ENCODE peak calls at places on chromosomes 5 and 9, in five cellular contexts. One of them, this sample, is unnamed.

GRCh38 chr9:111195779-111196178 is 134.2 kb downstream of the OR2K2 start:
- DNase-seq in colonic mucosa: no peak
- DNase-seq in iPS DF 6.9: no peak
- DNase-seq in GM23338: no peak
- DNase-seq in cardiac muscle cell: peak; percentile 6
- DNase-seq in this sample: no peak

GRCh38 chr5:110757118-110757729 is 18.4 kb downstream of the SLC25A46 start:
- DNase-seq in colonic mucosa: peak; percentile 20
- DNase-seq in cardiac muscle cell: peak; percentile 72
- DNase-seq in iPS DF 6.9: peak; percentile 11
- DNase-seq in GM23338: peak; percentile 74
- DNase-seq in this sample: no peak

GRCh38 chr9:81801190-81801589 is 111.8 kb upstream of the TLE1 start:
- DNase-seq in GM23338: no peak
- DNase-seq in cardiac muscle cell: no peak
- DNase-seq in colonic mucosa: no peak
- DNase-seq in iPS DF 6.9: no peak
- DNase-seq in this sample: no peak

GRCh38 chr9:76654575-76654974 is 109.7 kb upstream of the PCA3 start:
- DNase-seq in iPS DF 6.9: no peak
- DNase-seq in colonic mucosa: no peak
- DNase-seq in GM23338: no peak
- DNase-seq in cardiac muscle cell: peak; percentile 94
- DNase-seq in this sample: no peak

GRCh38 chr9:35566417-35566816 is 38.6 kb upstream of the TESK1 start:
- DNase-seq in cardiac muscle cell: peak; percentile 25
- DNase-seq in iPS DF 6.9: no peak
- DNase-seq in GM23338: no peak
- DNase-seq in colonic mucosa: no peak
- DNase-seq in this sample: no peak

GRCh38 chr5:97071101-97071500 is 71.3 kb downstream of the LIX1 start:
- DNase-seq in colonic mucosa: peak; percentile 25
- DNase-seq in iPS DF 6.9: no peak
- DNase-seq in cardiac muscle cell: peak; percentile 51
- DNase-seq in GM23338: no peak
- DNase-seq in this sample: no peak

GRCh38 chr9:125440411-125440810 is 178.8 kb downstream of the GAPVD1 start:
- DNase-seq in cardiac muscle cell: no peak
- DNase-seq in GM23338: no peak
- DNase-seq in iPS DF 6.9: no peak
- DNase-seq in colonic mucosa: no peak
- DNase-seq in this sample: no peak

GRCh38 chr9:34589656-34590375 is at the start of gene CNTFR:
- DNase-seq in colonic mucosa: peak; percentile 34
- DNase-seq in GM23338: peak; percentile 79
- DNase-seq in iPS DF 6.9: no peak
- DNase-seq in cardiac muscle cell: no peak
- DNase-seq in this sample: no peak

GRCh38 chr9:116756995-116757394 is 69.9 kb downstream of the TRIM32 start:
- DNase-seq in iPS DF 6.9: no peak
- DNase-seq in cardiac muscle cell: no peak
- DNase-seq in GM23338: no peak
- DNase-seq in colonic mucosa: no peak
- DNase-seq in this sample: no peak

GRCh38 chr9:1051286-1052118 is 1.3 kb downstream of the DMRT2 start:
- DNase-seq in colonic mucosa: peak; percentile 72
- DNase-seq in iPS DF 6.9: no peak
- DNase-seq in cardiac muscle cell: no peak
- DNase-seq in GM23338: peak; percentile 68
- DNase-seq in this sample: no peak

GRCh38 chr9:136565075-136565721 is 19.4 kb upstream of the NOTCH1 start:
- DNase-seq in cardiac muscle cell: peak; percentile 49
- DNase-seq in colonic mucosa: no peak
- DNase-seq in iPS DF 6.9: no peak
- DNase-seq in GM23338: no peak
- DNase-seq in this sample: no peak

GRCh38 chr9:4855861-4856260 is 63.1 kb downstream of the RCL1 start:
- DNase-seq in cardiac muscle cell: no peak
- DNase-seq in colonic mucosa: no peak
- DNase-seq in iPS DF 6.9: no peak
- DNase-seq in GM23338: no peak
- DNase-seq in this sample: no peak

GRCh38 chr9:89870207-89870606 is 265.4 kb downstream of the GADD45G start:
- DNase-seq in GM23338: no peak
- DNase-seq in cardiac muscle cell: no peak
- DNase-seq in iPS DF 6.9: no peak
- DNase-seq in colonic mucosa: no peak
- DNase-seq in this sample: no peak

GRCh38 chr9:70392189-70392588 is 22.3 kb downstream of the KLF9 start:
- DNase-seq in cardiac muscle cell: no peak
- DNase-seq in GM23338: no peak
- DNase-seq in colonic mucosa: no peak
- DNase-seq in iPS DF 6.9: no peak
- DNase-seq in this sample: no peak

GRCh38 chr9:136087741-136088480 is 7.2 kb downstream of the NACC2 start:
- DNase-seq in colonic mucosa: no peak
- DNase-seq in GM23338: no peak
- DNase-seq in iPS DF 6.9: no peak
- DNase-seq in cardiac muscle cell: no peak
- DNase-seq in this sample: no peak

GRCh38 chr9:18707078-18707477 is 233.1 kb downstream of the ADAMTSL1 start:
- DNase-seq in GM23338: no peak
- DNase-seq in iPS DF 6.9: no peak
- DNase-seq in cardiac muscle cell: peak; percentile 55
- DNase-seq in colonic mucosa: no peak
- DNase-seq in this sample: no peak

DNA sequence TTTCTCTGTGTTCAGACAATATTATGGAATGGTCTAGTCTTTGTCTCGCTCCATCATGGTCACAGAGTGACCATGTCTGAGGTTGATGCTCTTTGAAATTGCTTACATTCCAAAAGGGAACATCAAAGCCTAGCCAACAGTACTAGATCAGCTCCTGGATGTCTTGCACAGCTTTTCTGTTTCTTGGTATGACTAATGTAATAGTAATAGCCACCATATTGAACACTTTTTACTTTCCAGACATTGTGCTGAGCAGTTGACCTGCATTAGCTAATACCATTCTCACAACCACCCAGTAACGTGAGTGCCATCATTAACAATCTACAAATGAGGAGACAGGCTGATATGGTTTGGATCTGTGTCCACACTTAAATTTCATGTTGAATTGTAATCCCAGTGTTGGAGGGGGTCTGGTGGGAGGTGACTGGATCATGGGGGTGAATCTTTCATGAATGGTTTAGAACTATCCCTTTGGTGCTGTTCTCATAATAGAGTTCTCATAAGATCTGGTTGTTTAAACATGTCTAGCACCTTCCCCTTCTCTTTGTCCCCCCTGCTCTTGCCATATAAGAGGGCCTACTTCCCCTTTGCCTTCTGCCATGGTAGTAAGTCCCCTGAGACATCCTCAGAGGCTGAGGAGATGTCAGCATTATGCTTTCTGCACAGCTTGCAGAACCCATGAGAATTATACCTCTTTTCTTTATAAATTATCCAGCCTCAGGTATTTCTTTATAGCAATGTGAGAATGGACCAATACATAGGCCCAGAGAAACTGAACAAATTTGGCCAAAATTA is 577.5 kb upstream of the CLINT1 start:
- DNase-seq in colonic mucosa: no peak
- DNase-seq in iPS DF 6.9: no peak
- DNase-seq in GM23338: no peak
- DNase-seq in cardiac muscle cell: no peak
- DNase-seq in this sample: no peak
- H3K27ac ChIP-seq in colonic mucosa: no peak overlapping the region
- H3K27ac ChIP-seq in iPS DF 6.9: no peak overlapping the region
- H3K27ac ChIP-seq in GM23338: no peak overlapping the region
- H3K27ac ChIP-seq in cardiac muscle cell: no peak overlapping the region
- H3K27ac ChIP-seq in this sample: no peak overlapping the region

DNA sequence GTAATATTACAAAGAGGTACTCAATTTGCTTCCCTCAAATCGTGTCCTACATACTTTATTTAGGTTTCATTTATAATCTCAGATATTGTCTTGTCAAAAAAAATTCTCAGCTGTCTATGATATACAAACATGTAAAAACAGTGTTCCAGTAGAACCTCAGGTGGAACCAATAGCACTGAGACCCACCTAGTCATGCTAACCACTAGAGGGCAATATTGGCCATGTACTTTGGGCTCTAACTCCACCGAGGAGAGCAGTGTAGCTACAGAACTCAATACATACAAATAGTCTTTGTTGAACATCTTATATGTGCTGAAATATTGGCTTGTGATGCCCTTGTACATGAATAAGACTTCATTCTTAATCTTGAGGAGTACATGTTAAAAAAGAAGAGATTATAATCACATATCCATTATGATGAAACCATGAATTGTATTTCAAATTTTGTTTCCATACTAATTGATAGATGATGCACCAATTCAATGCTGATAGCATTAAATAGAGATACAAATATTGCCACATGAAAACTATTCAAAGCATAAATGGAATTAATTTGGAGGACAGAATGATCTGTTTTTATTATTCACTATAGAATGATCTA is 71.2 kb upstream of the CNTLN start:
- DNase-seq in cardiac muscle cell: peak; percentile 77
- DNase-seq in GM23338: peak; percentile 83
- DNase-seq in colonic mucosa: peak; percentile 21
- DNase-seq in iPS DF 6.9: peak; percentile 31
- DNase-seq in this sample: no peak
- H3K27ac ChIP-seq in cardiac muscle cell: no peak overlapping the region
- H3K27ac ChIP-seq in GM23338: no peak overlapping the region
- H3K27ac ChIP-seq in colonic mucosa: no peak overlapping the region
- H3K27ac ChIP-seq in iPS DF 6.9: no peak overlapping the region
- H3K27ac ChIP-seq in this sample: no peak overlapping the region

DNA sequence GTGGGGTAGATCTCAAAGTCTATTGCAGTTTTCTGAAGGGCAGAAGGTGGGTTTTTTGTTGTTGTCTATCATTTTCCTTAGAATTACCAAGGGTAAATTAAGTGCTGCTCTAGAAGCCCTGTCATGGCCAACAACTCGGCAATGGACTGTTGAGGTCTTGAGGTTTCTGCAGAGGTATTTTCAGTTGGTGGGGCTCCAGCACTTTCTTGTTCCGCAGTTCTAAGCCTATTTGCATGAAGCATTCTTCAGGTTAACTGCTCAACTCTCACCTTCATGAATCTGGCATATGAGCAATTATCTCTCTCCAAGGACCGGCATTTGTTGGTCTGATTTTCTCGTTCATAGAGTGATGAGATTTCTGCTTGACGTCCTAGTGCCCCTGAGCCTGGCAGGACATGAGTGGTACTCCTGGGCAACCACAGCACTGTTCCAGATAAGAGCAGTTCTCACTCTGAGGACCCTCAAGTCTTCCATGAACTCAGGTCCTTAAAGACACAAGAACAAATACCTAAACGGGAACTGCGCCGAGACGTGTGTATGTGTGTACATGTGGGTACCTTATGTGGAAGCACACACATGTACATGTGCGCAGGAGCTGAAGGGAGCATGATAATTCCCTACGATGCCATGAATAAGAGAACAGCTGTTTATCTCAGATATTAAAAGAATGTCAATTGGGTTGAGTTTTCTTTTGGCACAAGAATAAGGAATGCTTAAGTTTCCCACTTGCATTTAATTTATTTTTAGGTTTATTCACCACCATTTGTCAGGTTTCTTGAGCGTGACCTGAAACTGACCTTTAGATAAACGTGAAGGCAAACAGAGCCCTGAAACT is 544.6 kb downstream of the CSNK1G3 start:
- DNase-seq in iPS DF 6.9: no peak
- DNase-seq in GM23338: no peak
- DNase-seq in cardiac muscle cell: peak; percentile 27
- DNase-seq in colonic mucosa: no peak
- DNase-seq in this sample: no peak
- H3K27ac ChIP-seq in iPS DF 6.9: no peak overlapping the region
- H3K27ac ChIP-seq in GM23338: no peak overlapping the region
- H3K27ac ChIP-seq in cardiac muscle cell: peak overlapping the region; percentile 59
- H3K27ac ChIP-seq in colonic mucosa: no peak overlapping the region
- H3K27ac ChIP-seq in this sample: no peak overlapping the region

DNA sequence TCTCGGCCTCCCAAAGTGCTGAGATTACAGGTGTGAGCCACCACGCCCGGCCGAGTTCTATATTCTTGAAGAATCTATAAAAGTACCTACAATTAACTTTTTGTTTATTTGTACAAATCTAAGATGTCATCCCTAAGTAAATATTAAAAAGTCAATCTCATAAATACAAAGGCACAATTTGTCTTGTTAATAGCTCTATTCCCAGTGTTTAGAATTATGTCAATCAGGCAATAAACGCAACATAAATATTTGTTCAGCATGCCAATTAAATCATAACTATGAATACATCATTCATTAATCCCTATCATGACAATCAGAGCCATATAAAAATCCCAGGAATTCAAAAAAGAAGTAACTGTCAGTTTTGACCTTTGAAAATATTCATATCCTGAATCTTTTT is 68.9 kb upstream of the CDH18 start:
- DNase-seq in iPS DF 6.9: no peak
- DNase-seq in GM23338: no peak
- DNase-seq in cardiac muscle cell: no peak
- DNase-seq in colonic mucosa: no peak
- DNase-seq in this sample: no peak
- H3K27ac ChIP-seq in iPS DF 6.9: no peak overlapping the region
- H3K27ac ChIP-seq in GM23338: no peak overlapping the region
- H3K27ac ChIP-seq in cardiac muscle cell: no peak overlapping the region
- H3K27ac ChIP-seq in colonic mucosa: no peak overlapping the region
- H3K27ac ChIP-seq in this sample: no peak overlapping the region

GRCh38 chr5:9655641-9656040 is 25.5 kb upstream of the TAS2R1 start:
- DNase-seq in GM23338: no peak
- DNase-seq in iPS DF 6.9: no peak
- DNase-seq in cardiac muscle cell: no peak
- DNase-seq in colonic mucosa: no peak
- DNase-seq in this sample: no peak
- H3K27ac ChIP-seq in GM23338: no peak overlapping the region
- H3K27ac ChIP-seq in iPS DF 6.9: no peak overlapping the region
- H3K27ac ChIP-seq in cardiac muscle cell: no peak overlapping the region
- H3K27ac ChIP-seq in colonic mucosa: no peak overlapping the region
- H3K27ac ChIP-seq in this sample: no peak overlapping the region

GRCh38 chr5:32506809-32507208 is 62.3 kb upstream of the ZFR start:
- DNase-seq in GM23338: no peak
- DNase-seq in cardiac muscle cell: peak; percentile 63
- DNase-seq in colonic mucosa: no peak
- DNase-seq in iPS DF 6.9: no peak
- DNase-seq in this sample: no peak

GRCh38 chr5:32506251-32506661 is 61.7 kb upstream of the ZFR start:
- DNase-seq in colonic mucosa: no peak
- DNase-seq in iPS DF 6.9: no peak
- DNase-seq in GM23338: no peak
- DNase-seq in cardiac muscle cell: peak; percentile 47
- DNase-seq in this sample: no peak

GRCh38 chr5:32507738-32508434 is 63.3 kb upstream of the ZFR start:
- DNase-seq in colonic mucosa: no peak
- DNase-seq in cardiac muscle cell: peak; percentile 77
- DNase-seq in GM23338: no peak
- DNase-seq in iPS DF 6.9: no peak
- DNase-seq in this sample: no peak

GRCh38 chr5:32504923-32505596 is 60.5 kb upstream of the ZFR start:
- DNase-seq in iPS DF 6.9: no peak
- DNase-seq in GM23338: peak; percentile 26
- DNase-seq in cardiac muscle cell: peak; percentile 97
- DNase-seq in colonic mucosa: peak; percentile 42
- DNase-seq in this sample: no peak

DNA sequence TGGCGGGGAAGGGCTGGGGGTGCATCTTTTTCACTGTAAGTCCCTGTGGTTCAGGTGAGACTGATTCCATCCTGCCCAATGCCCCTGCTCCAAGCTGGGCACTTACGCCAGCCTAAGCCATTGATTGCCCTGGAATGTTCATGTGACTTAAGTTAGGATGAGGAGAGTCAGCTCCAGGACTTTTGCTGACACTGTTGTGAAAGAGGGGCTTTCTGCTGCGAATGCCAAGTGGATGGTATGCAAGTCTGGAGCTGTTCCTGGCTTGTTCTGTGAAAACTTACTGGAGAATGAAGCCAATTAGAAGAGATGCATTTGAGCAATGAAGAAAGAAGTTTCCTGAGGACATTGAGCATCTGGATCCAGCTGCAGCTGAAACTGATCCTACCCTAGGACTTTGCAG is 61.2 kb upstream of the ZFR start:
- DNase-seq in cardiac muscle cell: peak; percentile 91
- DNase-seq in colonic mucosa: no peak
- DNase-seq in iPS DF 6.9: no peak
- DNase-seq in GM23338: no peak
- DNase-seq in this sample: no peak
- H3K27ac ChIP-seq in cardiac muscle cell: no peak overlapping the region
- H3K27ac ChIP-seq in colonic mucosa: peak overlapping the region; percentile 21
- H3K27ac ChIP-seq in iPS DF 6.9: no peak overlapping the region
- H3K27ac ChIP-seq in GM23338: no peak overlapping the region
- H3K27ac ChIP-seq in this sample: peak overlapping the region; percentile 73

This sample was measured in esophagus squamous epithelium.